ENCODE peak calls at places on chromosomes 6 and 20, in ten cellular contexts. One of them, this sample, is unnamed.

GRCh38 chr20:34709836-34710567 is 5.9 kb downstream of the TP53INP2 start:
- DNase-seq in bronchial epithelial cell: peak
- DNase-seq in CD8-positive, alpha-beta memory T cell: peak
- DNase-seq in AG04450: no peak
- DNase-seq in NCI-H1105 treated with DMSO at 0.1 percent for 48 hours: peak
- DNase-seq in amniotic stem cell: peak
- DNase-seq in stimulated activated CD4-positive, alpha-beta T cell treated with anti-CD3 and anti-CD28 coated beads, Interleukin-4, amount 100 ng/mL, for 48 hours: no peak
- DNase-seq in T-helper 1 cell: no peak
- DNase-seq in A172: no peak
- DNase-seq in activated CD4-positive, alpha-beta T cell treated with anti-CD3 and anti-CD28 coated beads for 48 hours: no peak
- DNase-seq in this sample: peak

GRCh38 chr6:166381381-166381732 is 1.4 kb downstream of the MPC1 start:
- DNase-seq in bronchial epithelial cell: no peak
- DNase-seq in CD8-positive, alpha-beta memory T cell: no peak
- DNase-seq in AG04450: no peak
- DNase-seq in NCI-H1105 treated with DMSO at 0.1 percent for 48 hours: peak
- DNase-seq in amniotic stem cell: no peak
- DNase-seq in stimulated activated CD4-positive, alpha-beta T cell treated with anti-CD3 and anti-CD28 coated beads, Interleukin-4, amount 100 ng/mL, for 48 hours: no peak
- DNase-seq in T-helper 1 cell: no peak
- DNase-seq in A172: no peak
- DNase-seq in activated CD4-positive, alpha-beta T cell treated with anti-CD3 and anti-CD28 coated beads for 48 hours: no peak
- DNase-seq in this sample: no peak

GRCh38 chr6:117191009-117191408 is 74.3 kb upstream of the VGLL2 start:
- DNase-seq in bronchial epithelial cell: no peak
- DNase-seq in CD8-positive, alpha-beta memory T cell: no peak
- DNase-seq in AG04450: no peak
- DNase-seq in NCI-H1105 treated with DMSO at 0.1 percent for 48 hours: no peak
- DNase-seq in amniotic stem cell: no peak
- DNase-seq in stimulated activated CD4-positive, alpha-beta T cell treated with anti-CD3 and anti-CD28 coated beads, Interleukin-4, amount 100 ng/mL, for 48 hours: no peak
- DNase-seq in T-helper 1 cell: no peak
- DNase-seq in A172: no peak
- DNase-seq in activated CD4-positive, alpha-beta T cell treated with anti-CD3 and anti-CD28 coated beads for 48 hours: no peak
- DNase-seq in this sample: no peak

GRCh38 chr6:77609106-77609505 is 43.7 kb upstream of the MEI4 start:
- DNase-seq in bronchial epithelial cell: no peak
- DNase-seq in CD8-positive, alpha-beta memory T cell: no peak
- DNase-seq in AG04450: no peak
- DNase-seq in NCI-H1105 treated with DMSO at 0.1 percent for 48 hours: no peak
- DNase-seq in amniotic stem cell: no peak
- DNase-seq in stimulated activated CD4-positive, alpha-beta T cell treated with anti-CD3 and anti-CD28 coated beads, Interleukin-4, amount 100 ng/mL, for 48 hours: no peak
- DNase-seq in T-helper 1 cell: no peak
- DNase-seq in A172: no peak
- DNase-seq in activated CD4-positive, alpha-beta T cell treated with anti-CD3 and anti-CD28 coated beads for 48 hours: no peak
- DNase-seq in this sample: no peak

GRCh38 chr20:17533396-17533795 is 2.2 kb upstream of the BFSP1 start:
- DNase-seq in bronchial epithelial cell: peak
- DNase-seq in CD8-positive, alpha-beta memory T cell: no peak
- DNase-seq in AG04450: no peak
- DNase-seq in NCI-H1105 treated with DMSO at 0.1 percent for 48 hours: peak
- DNase-seq in amniotic stem cell: peak
- DNase-seq in stimulated activated CD4-positive, alpha-beta T cell treated with anti-CD3 and anti-CD28 coated beads, Interleukin-4, amount 100 ng/mL, for 48 hours: no peak
- DNase-seq in T-helper 1 cell: no peak
- DNase-seq in A172: peak
- DNase-seq in activated CD4-positive, alpha-beta T cell treated with anti-CD3 and anti-CD28 coated beads for 48 hours: peak
- DNase-seq in this sample: peak

GRCh38 chr6:112202639-112203341 is 51.6 kb downstream of the LAMA4 start:
- DNase-seq in bronchial epithelial cell: no peak
- DNase-seq in CD8-positive, alpha-beta memory T cell: no peak
- DNase-seq in AG04450: no peak
- DNase-seq in NCI-H1105 treated with DMSO at 0.1 percent for 48 hours: no peak
- DNase-seq in amniotic stem cell: no peak
- DNase-seq in stimulated activated CD4-positive, alpha-beta T cell treated with anti-CD3 and anti-CD28 coated beads, Interleukin-4, amount 100 ng/mL, for 48 hours: no peak
- DNase-seq in T-helper 1 cell: no peak
- DNase-seq in A172: no peak
- DNase-seq in activated CD4-positive, alpha-beta T cell treated with anti-CD3 and anti-CD28 coated beads for 48 hours: no peak
- DNase-seq in this sample: no peak

GRCh38 chr20:36768768-36769430 is 4.7 kb downstream of the DSN1 start:
- DNase-seq in bronchial epithelial cell: no peak
- DNase-seq in CD8-positive, alpha-beta memory T cell: no peak
- DNase-seq in AG04450: no peak
- DNase-seq in NCI-H1105 treated with DMSO at 0.1 percent for 48 hours: no peak
- DNase-seq in amniotic stem cell: no peak
- DNase-seq in stimulated activated CD4-positive, alpha-beta T cell treated with anti-CD3 and anti-CD28 coated beads, Interleukin-4, amount 100 ng/mL, for 48 hours: no peak
- DNase-seq in T-helper 1 cell: no peak
- DNase-seq in A172: no peak
- DNase-seq in activated CD4-positive, alpha-beta T cell treated with anti-CD3 and anti-CD28 coated beads for 48 hours: no peak
- DNase-seq in this sample: no peak

GRCh38 chr20:24559114-24559513 is 89.7 kb downstream of the SYNDIG1 start:
- DNase-seq in bronchial epithelial cell: no peak
- DNase-seq in CD8-positive, alpha-beta memory T cell: no peak
- DNase-seq in AG04450: no peak
- DNase-seq in NCI-H1105 treated with DMSO at 0.1 percent for 48 hours: no peak
- DNase-seq in amniotic stem cell: no peak
- DNase-seq in stimulated activated CD4-positive, alpha-beta T cell treated with anti-CD3 and anti-CD28 coated beads, Interleukin-4, amount 100 ng/mL, for 48 hours: no peak
- DNase-seq in T-helper 1 cell: no peak
- DNase-seq in A172: no peak
- DNase-seq in activated CD4-positive, alpha-beta T cell treated with anti-CD3 and anti-CD28 coated beads for 48 hours: no peak
- DNase-seq in this sample: no peak

GRCh38 chr6:27672113-27672799 is 199.4 kb upstream of the ZNF184 start:
- DNase-seq in bronchial epithelial cell: peak
- DNase-seq in CD8-positive, alpha-beta memory T cell: no peak
- DNase-seq in AG04450: no peak
- DNase-seq in NCI-H1105 treated with DMSO at 0.1 percent for 48 hours: peak
- DNase-seq in amniotic stem cell: no peak
- DNase-seq in stimulated activated CD4-positive, alpha-beta T cell treated with anti-CD3 and anti-CD28 coated beads, Interleukin-4, amount 100 ng/mL, for 48 hours: no peak
- DNase-seq in T-helper 1 cell: no peak
- DNase-seq in A172: peak
- DNase-seq in activated CD4-positive, alpha-beta T cell treated with anti-CD3 and anti-CD28 coated beads for 48 hours: peak
- DNase-seq in this sample: peak

GRCh38 chr6:20034408-20034769 is 177.9 kb downstream of the MBOAT1 start:
- DNase-seq in bronchial epithelial cell: no peak
- DNase-seq in CD8-positive, alpha-beta memory T cell: no peak
- DNase-seq in AG04450: no peak
- DNase-seq in NCI-H1105 treated with DMSO at 0.1 percent for 48 hours: no peak
- DNase-seq in amniotic stem cell: no peak
- DNase-seq in stimulated activated CD4-positive, alpha-beta T cell treated with anti-CD3 and anti-CD28 coated beads, Interleukin-4, amount 100 ng/mL, for 48 hours: no peak
- DNase-seq in T-helper 1 cell: no peak
- DNase-seq in A172: no peak
- DNase-seq in activated CD4-positive, alpha-beta T cell treated with anti-CD3 and anti-CD28 coated beads for 48 hours: no peak
- DNase-seq in this sample: no peak

GRCh38 chr6:131015630-131016263 is 47.3 kb downstream of the EPB41L2 start:
- DNase-seq in bronchial epithelial cell: no peak
- DNase-seq in CD8-positive, alpha-beta memory T cell: no peak
- DNase-seq in AG04450: no peak
- DNase-seq in NCI-H1105 treated with DMSO at 0.1 percent for 48 hours: no peak
- DNase-seq in amniotic stem cell: no peak
- DNase-seq in stimulated activated CD4-positive, alpha-beta T cell treated with anti-CD3 and anti-CD28 coated beads, Interleukin-4, amount 100 ng/mL, for 48 hours: no peak
- DNase-seq in T-helper 1 cell: no peak
- DNase-seq in A172: peak
- DNase-seq in activated CD4-positive, alpha-beta T cell treated with anti-CD3 and anti-CD28 coated beads for 48 hours: no peak
- DNase-seq in this sample: no peak

This sample was measured in NCI-H1930.